ENCODE peak calls at places on chromosomes 13 and 19, in ten cellular contexts. M, T, J, Q, W, C, B, U, S and Y are unnamed samples.

GRCh38 chr13:98869408-98870090 is 108.3 kb downstream of the DOCK9 start:
- DNase-seq in M (no peak), T (peak), J (no peak), Q (no peak), W (no peak), C (no peak), B (no peak), U (peak), S (no peak), Y (no peak)

GRCh38 chr13:43433691-43434121 is 353.1 kb downstream of the ENOX1 start:
- DNase-seq in M (no peak), T (no peak), J (no peak), Q (no peak), W (no peak), C (no peak), B (no peak), U (peak), S (no peak), Y (no peak)

GRCh38 chr19:30227661-30228112 is 144.5 kb upstream of the ZNF536 start:
- DNase-seq in M (peak), T (peak), J (no peak), Q (peak), W (peak), C (peak), B (peak), U (peak), S (peak), Y (no peak)

GRCh38 chr13:112053744-112054615 is 13.0 kb upstream of the SOX1 start:
- DNase-seq in M (no peak), T (no peak), J (no peak), Q (no peak), W (no peak), C (no peak), B (no peak), U (no peak), S (no peak), Y (peak)

GRCh38 chr13:74203576-74203975 is 69.4 kb upstream of the KLF12 start:
- DNase-seq in M (no peak), T (no peak), J (no peak), Q (no peak), W (no peak), C (no peak), B (no peak), U (peak), S (no peak), Y (no peak)

GRCh38 chr13:78241278-78241919 is 322.8 kb upstream of the EDNRB start:
- DNase-seq in M (peak), T (peak), J (no peak), Q (peak), W (peak), C (no peak), B (peak), U (peak), S (peak), Y (no peak)

GRCh38 chr13:26558074-26558805 is 757 bp downstream of the WASF3 start:
- DNase-seq in M (no peak), T (peak), J (no peak), Q (no peak), W (peak), C (no peak), B (peak), U (peak), S (no peak), Y (no peak)

GRCh38 chr13:42364613-42365000 is 92.7 kb downstream of the AKAP11 start:
- DNase-seq in M (no peak), T (peak), J (no peak), Q (no peak), W (no peak), C (no peak), B (no peak), U (no peak), S (no peak), Y (no peak)

GRCh38 chr13:73060251-73061160 is 1.7 kb downstream of the KLF5 start:
- DNase-seq in M (peak), T (peak), J (no peak), Q (no peak), W (peak), C (no peak), B (no peak), U (peak), S (peak), Y (no peak)

GRCh38 chr13:101450749-101451130 is 1.7 kb upstream of the ITGBL1 start:
- DNase-seq in M (no peak), T (no peak), J (no peak), Q (no peak), W (no peak), C (no peak), B (no peak), U (no peak), S (no peak), Y (no peak)

GRCh38 chr19:10690351-10690781 is 10.9 kb upstream of the QTRT1 start:
- DNase-seq in M (no peak), T (peak), J (no peak), Q (no peak), W (no peak), C (no peak), B (no peak), U (peak), S (no peak), Y (no peak)

GRCh38 chr19:46834121-46834520 is 16.5 kb downstream of the AP2S1 start:
- DNase-seq in M (no peak), T (no peak), J (no peak), Q (no peak), W (no peak), C (no peak), B (no peak), U (no peak), S (no peak), Y (no peak)

GRCh38 chr13:108226184-108226583 is 8.0 kb downstream of the ABHD13 start:
- DNase-seq in M (no peak), T (no peak), J (no peak), Q (no peak), W (no peak), C (no peak), B (no peak), U (no peak), S (no peak), Y (no peak)

GRCh38 chr19:2381151-2381822 is 21.2 kb downstream of the TMPRSS9 start:
- DNase-seq in M (no peak), T (no peak), J (no peak), Q (no peak), W (no peak), C (no peak), B (peak), U (peak), S (no peak), Y (no peak)

GRCh38 chr13:48975101-48975925 is at the start of gene FNDC3A:
- DNase-seq in M (peak), T (peak), J (peak), Q (no peak), W (peak), C (peak), B (peak), U (peak), S (peak), Y (no peak)

GRCh38 chr19:49347835-49348234 is 12.6 kb downstream of the CD37 start:
- DNase-seq in M (peak), T (peak), J (no peak), Q (no peak), W (peak), C (no peak), B (no peak), U (peak), S (peak), Y (no peak)

GRCh38 chr13:112747256-112747655 is 57.4 kb downstream of the ATP11A start:
- DNase-seq in M (no peak), T (no peak), J (no peak), Q (no peak), W (no peak), C (no peak), B (no peak), U (no peak), S (no peak), Y (no peak)

GRCh38 chr13:44620057-44620456 is 43.9 kb upstream of the TSC22D1 start:
- DNase-seq in M (peak), T (peak), J (no peak), Q (no peak), W (no peak), C (no peak), B (no peak), U (peak), S (no peak), Y (no peak)

GRCh38 chr13:107882708-107883560 is 332.4 kb downstream of the LIG4 start:
- DNase-seq in M (no peak), T (no peak), J (no peak), Q (no peak), W (no peak), C (no peak), B (no peak), U (no peak), S (no peak), Y (no peak)

GRCh38 chr13:114141261-114141996 is 9.0 kb upstream of the RASA3 start:
- DNase-seq in M (no peak), T (no peak), J (no peak), Q (no peak), W (no peak), C (no peak), B (no peak), U (no peak), S (no peak), Y (no peak)

GRCh38 chr13:35164324-35164932 is 222.4 kb downstream of the NBEA start:
- DNase-seq in M (peak), T (peak), J (no peak), Q (peak), W (peak), C (no peak), B (no peak), U (peak), S (no peak), Y (no peak)